ENCODE peak calls at places on chromosome 19, in five cellular contexts. One of them, this sample, is unnamed.

GRCh38 chr19:1041835-1042685 is 2.2 kb downstream of the ABCA7 start:
- DNase-seq in cardiac muscle cell: no peak
- DNase-seq in heart right ventricle: no peak
- DNase-seq in COR-L47: no peak
- DNase-seq in cardiac fibroblast: no peak
- DNase-seq in this sample: no peak

GRCh38 chr19:49587227-49587626 is 3.8 kb upstream of the PRR12 start:
- DNase-seq in heart right ventricle: no peak
- DNase-seq in COR-L47: no peak
- DNase-seq in cardiac fibroblast: no peak
- DNase-seq in cardiac muscle cell: no peak
- DNase-seq in this sample: no peak

GRCh38 chr19:39969681-39970423 is 1.1 kb upstream of the PSMC4 start:
- DNase-seq in COR-L47: no peak
- DNase-seq in cardiac fibroblast: no peak
- DNase-seq in heart right ventricle: no peak
- DNase-seq in cardiac muscle cell: no peak
- DNase-seq in this sample: no peak

GRCh38 chr19:2602391-2603181 is 99.9 kb downstream of the GNG7 start:
- DNase-seq in heart right ventricle: peak; percentile 83
- DNase-seq in COR-L47: no peak
- DNase-seq in cardiac muscle cell: peak; percentile 97
- DNase-seq in cardiac fibroblast: peak; percentile 98
- DNase-seq in this sample: peak; percentile 92

GRCh38 chr19:8552810-8553209 is 24.4 kb downstream of the MYO1F start:
- DNase-seq in cardiac fibroblast: peak; percentile 53
- DNase-seq in heart right ventricle: no peak
- DNase-seq in cardiac muscle cell: peak; percentile 58
- DNase-seq in COR-L47: no peak
- DNase-seq in this sample: peak; percentile 38

GRCh38 chr19:2212861-2213711 is 23.0 kb downstream of the PLEKHJ1 start:
- DNase-seq in cardiac muscle cell: no peak
- DNase-seq in COR-L47: no peak
- DNase-seq in cardiac fibroblast: no peak
- DNase-seq in heart right ventricle: no peak
- DNase-seq in this sample: no peak

GRCh38 chr19:40716031-40716654 is 543 bp downstream of the COQ8B start:
- DNase-seq in cardiac fibroblast: no peak
- DNase-seq in cardiac muscle cell: no peak
- DNase-seq in COR-L47: no peak
- DNase-seq in heart right ventricle: no peak
- DNase-seq in this sample: peak; percentile 73

GRCh38 chr19:36259211-36259610 is 44.3 kb downstream of the ZNF146 start:
- DNase-seq in COR-L47: no peak
- DNase-seq in cardiac fibroblast: no peak
- DNase-seq in cardiac muscle cell: no peak
- DNase-seq in heart right ventricle: no peak
- DNase-seq in this sample: no peak

GRCh38 chr19:44401787-44402115 is 343 bp upstream of the ZNF285 start:
- DNase-seq in cardiac muscle cell: no peak
- DNase-seq in COR-L47: no peak
- DNase-seq in cardiac fibroblast: no peak
- DNase-seq in heart right ventricle: no peak
- DNase-seq in this sample: no peak

GRCh38 chr19:1295169-1296012 is 9.7 kb downstream of the EFNA2 start:
- DNase-seq in cardiac muscle cell: peak; percentile 26
- DNase-seq in COR-L47: no peak
- DNase-seq in cardiac fibroblast: peak; percentile 32
- DNase-seq in heart right ventricle: peak; percentile 24
- DNase-seq in this sample: no peak

GRCh38 chr19:1945899-1946298 is 4.9 kb downstream of the CSNK1G2 start:
- DNase-seq in cardiac fibroblast: peak; percentile 22
- DNase-seq in cardiac muscle cell: peak; percentile 29
- DNase-seq in COR-L47: peak; percentile 8
- DNase-seq in heart right ventricle: no peak
- DNase-seq in this sample: no peak

GRCh38 chr19:33134571-33135041 is 2.7 kb downstream of the WDR88 start:
- DNase-seq in cardiac fibroblast: no peak
- DNase-seq in cardiac muscle cell: no peak
- DNase-seq in heart right ventricle: no peak
- DNase-seq in COR-L47: no peak
- DNase-seq in this sample: no peak

GRCh38 chr19:30852168-30852567 is 480.0 kb downstream of the ZNF536 start:
- DNase-seq in cardiac fibroblast: no peak
- DNase-seq in COR-L47: no peak
- DNase-seq in cardiac muscle cell: no peak
- DNase-seq in heart right ventricle: no peak
- DNase-seq in this sample: no peak

GRCh38 chr19:13042443-13043130 is 47.3 kb downstream of the NFIX start:
- DNase-seq in heart right ventricle: no peak
- DNase-seq in cardiac fibroblast: peak; percentile 51
- DNase-seq in cardiac muscle cell: peak; percentile 70
- DNase-seq in COR-L47: no peak
- DNase-seq in this sample: no peak

GRCh38 chr19:51887522-51888498 is at the start of gene ZNF577:
- DNase-seq in cardiac muscle cell: peak; percentile 96
- DNase-seq in heart right ventricle: peak; percentile 91
- DNase-seq in cardiac fibroblast: peak; percentile 95
- DNase-seq in COR-L47: no peak
- DNase-seq in this sample: peak; percentile 83

GRCh38 chr19:33905937-33906577 is 109.4 kb downstream of the KCTD15 start:
- DNase-seq in COR-L47: no peak
- DNase-seq in cardiac fibroblast: peak; percentile 59
- DNase-seq in heart right ventricle: peak; percentile 80
- DNase-seq in cardiac muscle cell: peak; percentile 64
- DNase-seq in this sample: no peak

GRCh38 chr19:39514840-39515550 is at the start of gene SELENOV:
- DNase-seq in cardiac fibroblast: peak; percentile 5
- DNase-seq in COR-L47: no peak
- DNase-seq in heart right ventricle: no peak
- DNase-seq in cardiac muscle cell: no peak
- DNase-seq in this sample: no peak

GRCh38 chr19:17205237-17206140 is 9.7 kb upstream of the USE1 start:
- DNase-seq in cardiac fibroblast: peak; percentile 72
- DNase-seq in heart right ventricle: peak; percentile 64
- DNase-seq in COR-L47: peak; percentile 25
- DNase-seq in cardiac muscle cell: peak; percentile 72
- DNase-seq in this sample: no peak

GRCh38 chr19:12828494-12828893 is 5.9 kb downstream of the RTBDN start:
- DNase-seq in COR-L47: peak; percentile 8
- DNase-seq in heart right ventricle: no peak
- DNase-seq in cardiac muscle cell: peak; percentile 73
- DNase-seq in cardiac fibroblast: peak; percentile 57
- DNase-seq in this sample: peak; percentile 64

GRCh38 chr19:30864460-30865215 is 484.6 kb downstream of the TSHZ3 start:
- DNase-seq in COR-L47: no peak
- DNase-seq in cardiac muscle cell: no peak
- DNase-seq in heart right ventricle: no peak
- DNase-seq in cardiac fibroblast: no peak
- DNase-seq in this sample: no peak

GRCh38 chr19:16210168-16210567 is 12.5 kb downstream of the AP1M1 start:
- DNase-seq in COR-L47: no peak
- DNase-seq in heart right ventricle: no peak
- DNase-seq in cardiac muscle cell: no peak
- DNase-seq in cardiac fibroblast: no peak
- DNase-seq in this sample: no peak

GRCh38 chr19:39014037-39014436 is 18.3 kb downstream of the FBXO27 start:
- DNase-seq in cardiac fibroblast: no peak
- DNase-seq in heart right ventricle: no peak
- DNase-seq in COR-L47: no peak
- DNase-seq in cardiac muscle cell: no peak
- DNase-seq in this sample: no peak

GRCh38 chr19:10290876-10291553 is 1.3 kb downstream of the ICAM5 start:
- DNase-seq in cardiac muscle cell: peak; percentile 54
- DNase-seq in COR-L47: peak; percentile 43
- DNase-seq in heart right ventricle: peak; percentile 64
- DNase-seq in cardiac fibroblast: peak; percentile 56
- DNase-seq in this sample: peak; percentile 58

GRCh38 chr19:10431254-10431942 is 11.1 kb downstream of the PDE4A start:
- DNase-seq in cardiac fibroblast: no peak
- DNase-seq in COR-L47: no peak
- DNase-seq in cardiac muscle cell: peak; percentile 36
- DNase-seq in heart right ventricle: no peak
- DNase-seq in this sample: peak; percentile 59

GRCh38 chr19:16416996-16417395 is 54.8 kb downstream of the EPS15L1 start:
- DNase-seq in COR-L47: no peak
- DNase-seq in heart right ventricle: no peak
- DNase-seq in cardiac muscle cell: no peak
- DNase-seq in cardiac fibroblast: no peak
- DNase-seq in this sample: no peak

GRCh38 chr19:33040994-33041827 is 23.5 kb downstream of the RHPN2 start:
- DNase-seq in COR-L47: no peak
- DNase-seq in cardiac fibroblast: peak; percentile 61
- DNase-seq in cardiac muscle cell: peak; percentile 57
- DNase-seq in heart right ventricle: no peak
- DNase-seq in this sample: peak; percentile 12

GRCh38 chr19:29952127-29952526 is 10.1 kb downstream of the URI1 start:
- DNase-seq in heart right ventricle: no peak
- DNase-seq in cardiac muscle cell: peak; percentile 52
- DNase-seq in COR-L47: no peak
- DNase-seq in cardiac fibroblast: peak; percentile 31
- DNase-seq in this sample: no peak

GRCh38 chr19:35207391-35207871 is 21.1 kb downstream of the FAM187B start:
- DNase-seq in COR-L47: no peak
- DNase-seq in heart right ventricle: no peak
- DNase-seq in cardiac muscle cell: no peak
- DNase-seq in cardiac fibroblast: no peak
- DNase-seq in this sample: no peak

GRCh38 chr19:17772172-17772571 is 20.9 kb downstream of the FCHO1 start:
- DNase-seq in COR-L47: no peak
- DNase-seq in cardiac fibroblast: no peak
- DNase-seq in cardiac muscle cell: peak; percentile 25
- DNase-seq in heart right ventricle: no peak
- DNase-seq in this sample: no peak

This sample was measured in MG63.